ENCODE peak calls at places on chromosomes 4 and X, in four cellular contexts. A is IMR-90, R is K562, F is GM12878. Z is an unnamed sample.

GRCh38 chr4:74932832-74933561 is at the start of gene PARM1:
- DNase-seq in A (peak; percentile 61), R (peak; percentile 55), F (no peak), Z (peak; percentile 72)

GRCh38 chrX:154121207-154121606 is 22.8 kb upstream of the OPN1LW start:
- DNase-seq in A (no peak), R (no peak), F (no peak), Z (no peak)

GRCh38 chr4:176034498-176034897 is 31.1 kb upstream of the WDR17 start:
- DNase-seq in A (peak; percentile 55), R (no peak), F (no peak), Z (no peak)

GRCh38 chrX:15216280-15216679 is 53.6 kb downstream of the ASB9 start:
- DNase-seq in A (no peak), R (no peak), F (no peak), Z (no peak)

GRCh38 chr4:151403656-151404055 is 5.3 kb upstream of the FHIP1A start:
- DNase-seq in A (no peak), R (no peak), F (no peak), Z (no peak)

GRCh38 chrX:18573556-18573955 is 98.4 kb downstream of the RS1 start:
- DNase-seq in A (no peak), R (no peak), F (no peak), Z (no peak)

GRCh38 chr4:1298461-1298860 is 8.8 kb downstream of the MAEA start:
- DNase-seq in A (no peak), R (no peak), F (no peak), Z (no peak)

GRCh38 chr4:176302283-176303275 is 17.2 kb upstream of the SPCS3 start:
- DNase-seq in A (peak; percentile 90), R (no peak), F (no peak), Z (peak; percentile 34)

GRCh38 chr4:79996950-79997349 is 76.1 kb downstream of the ANTXR2 start:
- DNase-seq in A (no peak), R (no peak), F (no peak), Z (no peak)

GRCh38 chr4:187270154-187270553 is 546.5 kb upstream of the FAT1 start:
- DNase-seq in A (no peak), R (no peak), F (no peak), Z (no peak)

GRCh38 chr4:1406946-1407656 is 859 bp upstream of the NKX1-1 start:
- DNase-seq in A (no peak), R (no peak), F (no peak), Z (no peak)

GRCh38 chr4:140837742-140838141 is 81.6 kb upstream of the TBC1D9 start:
- DNase-seq in A (no peak), R (no peak), F (no peak), Z (no peak)

DNA sequence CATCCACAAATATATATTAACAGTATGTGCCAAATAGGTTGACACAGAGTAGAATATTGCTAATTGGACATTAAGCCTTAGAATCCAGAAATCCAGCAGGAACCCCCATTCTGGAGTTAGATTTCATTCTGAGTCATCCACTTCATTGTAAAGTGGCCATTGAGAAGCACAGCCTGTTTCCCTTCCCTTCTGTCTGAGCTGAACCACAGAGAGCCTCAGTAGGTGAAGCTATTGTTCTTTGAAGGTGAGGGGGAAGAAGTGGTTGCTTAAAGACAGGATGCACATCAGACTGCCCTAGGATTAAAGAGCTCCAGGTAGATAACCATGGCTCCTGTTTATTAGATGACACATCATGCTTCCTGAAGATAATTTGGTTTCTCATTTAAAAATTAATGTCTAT is 30.6 kb upstream of the MCF2 start:
- DNase-seq in A (peak; percentile 26), R (no peak), F (no peak), Z (no peak)
- TF ChIP-seq ELK1 in A (no peak), R (no peak), F (no peak), Z (no peak)

DNA sequence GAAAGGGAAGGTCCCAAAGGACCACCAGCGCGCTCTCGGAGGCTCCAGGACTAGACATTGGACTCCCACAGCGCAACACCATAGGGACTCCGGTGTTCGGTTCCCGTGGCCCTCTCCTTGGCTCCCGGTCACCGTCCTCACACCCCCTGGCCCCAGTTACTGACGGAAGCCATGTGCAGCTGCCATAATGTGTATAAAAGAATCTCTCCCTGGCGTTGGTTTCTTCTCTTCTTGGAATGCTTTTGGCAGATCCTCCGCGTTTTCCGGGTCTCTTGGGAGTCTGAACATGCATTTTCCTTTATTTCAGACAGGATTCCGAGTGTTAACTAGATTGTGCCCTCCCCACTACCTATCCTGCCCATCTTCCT is 69.7 kb downstream of the FBXO8 start:
- DNase-seq in A (no peak), R (no peak), F (no peak), Z (no peak)
- TF ChIP-seq ELK1 in A (no peak), R (no peak), F (no peak), Z (no peak)

GRCh38 chr4:6971536-6972374 is 62.1 kb downstream of the TBC1D14 start:
- DNase-seq in A (no peak), R (no peak), F (no peak), Z (no peak)
- TF ChIP-seq ELK1 in A (no peak), R (no peak), F (no peak), Z (no peak)

GRCh38 chr4:89837385-89837995 is 529 bp upstream of the SNCA start:
- DNase-seq in A (peak; percentile 16), R (no peak), F (no peak), Z (peak; percentile 2)

GRCh38 chr4:89836897-89837384 is at the start of gene SNCA:
- DNase-seq in A (peak; percentile 21), R (peak; percentile 12), F (no peak), Z (peak; percentile 26)

GRCh38 chr4:89835413-89835812 is 1.5 kb downstream of the SNCA start:
- DNase-seq in A (no peak), R (no peak), F (no peak), Z (no peak)

GRCh38 chr4:89834486-89835209 is 2.3 kb downstream of the SNCA start:
- DNase-seq in A (no peak), R (no peak), F (no peak), Z (no peak)

DNA sequence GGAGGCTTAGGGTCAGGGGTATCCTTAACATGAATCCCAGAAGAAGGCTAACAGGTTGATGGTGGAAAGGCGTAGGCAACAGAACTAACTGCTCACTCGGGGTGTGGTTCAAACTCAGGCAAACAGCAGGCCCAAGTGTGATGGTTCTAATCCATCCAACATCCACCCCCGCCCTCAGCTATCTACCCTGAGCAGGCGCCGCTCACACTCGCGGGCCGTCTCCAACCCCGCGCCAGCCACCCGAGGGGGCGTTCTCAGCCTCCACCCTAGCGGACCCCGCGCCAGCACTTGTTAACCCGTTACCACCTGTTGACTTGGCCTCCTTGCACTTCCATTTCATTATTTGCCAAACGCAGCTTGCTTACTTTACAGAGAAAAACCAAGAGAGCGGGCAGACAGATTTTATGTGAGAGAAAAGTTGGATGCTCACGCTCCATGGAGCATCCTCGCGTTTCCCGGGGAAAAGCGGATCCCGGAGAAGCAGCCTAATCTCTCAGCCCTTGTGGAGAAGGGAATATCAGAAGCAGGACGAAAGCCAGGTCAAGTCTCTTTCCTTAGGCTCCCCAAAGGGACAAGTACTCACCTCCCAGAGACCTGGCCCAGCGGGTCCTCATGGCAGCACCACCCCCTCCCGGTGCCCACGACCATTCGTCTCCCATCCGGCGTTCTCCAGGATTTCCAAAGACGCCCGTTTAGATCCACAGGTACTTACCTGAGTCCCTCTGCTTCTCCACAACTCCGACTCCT is 757 bp downstream of the SNCA start:
- DNase-seq in A (no peak), R (peak; percentile 12), F (no peak), Z (no peak)
- TF ChIP-seq ELK1 in A (no peak), R (no peak), F (no peak), Z (no peak)

GRCh38 chrX:78946178-78946896 is 1.1 kb downstream of the P2RY10 start:
- DNase-seq in A (no peak), R (no peak), F (no peak), Z (no peak)
- TF ChIP-seq ELK1 in A (no peak), R (no peak), F (no peak), Z (no peak)

Z was measured in A549.